ENCODE peak calls at places on chromosome 9, in eight cellular contexts. P, N, B, Y, Z, S, K and E are unnamed samples.

GRCh38 chr9:122265265-122265900 is 701 bp downstream of the MRRF start:
- DNase-seq in P (no peak), N (peak; percentile 38), B (peak; percentile 14), Y (peak; percentile 23), Z (no peak), S (peak; percentile 14), K (peak; percentile 52), E (peak; percentile 85)

GRCh38 chr9:119963258-119963797 is 594.1 kb upstream of the BRINP1 start:
- DNase-seq in P (peak; percentile 62), N (no peak), B (peak; percentile 65), Y (no peak), Z (no peak), S (no peak), K (peak; percentile 43), E (no peak)

GRCh38 chr9:136305822-136306690 is 2.2 kb upstream of the CCDC187 start:
- DNase-seq in P (no peak), N (no peak), B (no peak), Y (no peak), Z (no peak), S (no peak), K (no peak), E (no peak)

GRCh38 chr9:134319306-134320194 is 6.7 kb upstream of the RXRA start:
- DNase-seq in P (no peak), N (no peak), B (no peak), Y (no peak), Z (no peak), S (no peak), K (no peak), E (no peak)

GRCh38 chr9:82148849-82149544 is 160.4 kb downstream of the SPATA31D1 start:
- DNase-seq in P (no peak), N (no peak), B (peak; percentile 71), Y (no peak), Z (no peak), S (no peak), K (no peak), E (no peak)

GRCh38 chr9:33676746-33677505 is 118.4 kb upstream of the PRSS3 start:
- DNase-seq in P (peak; percentile 83), N (no peak), B (peak; percentile 17), Y (peak; percentile 12), Z (peak; percentile 12), S (peak; percentile 55), K (peak; percentile 40), E (no peak)

GRCh38 chr9:24932785-24933184 is 387.1 kb upstream of the IZUMO3 start:
- DNase-seq in P (no peak), N (no peak), B (no peak), Y (no peak), Z (no peak), S (no peak), K (no peak), E (no peak)

GRCh38 chr9:106956971-106957370 is 94.0 kb downstream of the ZNF462 start:
- DNase-seq in P (no peak), N (no peak), B (peak; percentile 71), Y (no peak), Z (no peak), S (no peak), K (peak; percentile 39), E (no peak)

GRCh38 chr9:117696141-117696540 is 8.1 kb upstream of the TLR4 start:
- DNase-seq in P (no peak), N (no peak), B (no peak), Y (no peak), Z (no peak), S (no peak), K (no peak), E (no peak)

GRCh38 chr9:120439147-120439546 is 140.8 kb downstream of the CDK5RAP2 start:
- DNase-seq in P (no peak), N (no peak), B (peak; percentile 13), Y (peak; percentile 6), Z (no peak), S (peak; percentile 25), K (peak; percentile 53), E (no peak)

GRCh38 chr9:74503219-74503618 is 6.1 kb downstream of the RORB start:
- DNase-seq in P (no peak), N (no peak), B (no peak), Y (no peak), Z (no peak), S (no peak), K (no peak), E (no peak)

GRCh38 chr9:74783408-74783807 is 104.3 kb downstream of the TRPM6 start:
- DNase-seq in P (no peak), N (no peak), B (peak; percentile 14), Y (no peak), Z (no peak), S (no peak), K (peak; percentile 72), E (peak; percentile 30)